ENCODE peak calls at places on chromosomes 11 and 22, in ten cellular contexts. K is neuronal stem cell, C is right lobe of liver, D is OCI-LY7, F is mesendoderm, P is GM23338, E is fibroblast of lung, Q is cardiac muscle cell, A is body of pancreas, Z is tibial nerve. O is an unnamed sample. For H3K4me1, the result is how much of the 10 kb centered on the place peaks cover.

GRCh38 chr11:69981119-69981770 is 96.9 kb upstream of the ANO1 start:
- DNase-seq in K (no peak), C (no peak), D (no peak), F (no peak), P (no peak), E (no peak), Q (no peak), A (no peak), Z (no peak), O (no peak)

GRCh38 chr11:63944987-63945386 is 6.2 kb downstream of the NAA40 start:
- DNase-seq in K (no peak), C (peak), D (no peak), F (no peak), P (no peak), E (no peak), Q (no peak), A (peak), Z (no peak), O (no peak)

GRCh38 chr11:27218498-27219038 is 144.4 kb downstream of the CCDC34 start:
- DNase-seq in K (no peak), C (no peak), D (no peak), F (peak), P (no peak), E (peak), Q (peak), A (no peak), Z (no peak), O (no peak)

GRCh38 chr11:107078375-107078774 is 60.1 kb upstream of the GUCY1A2 start:
- DNase-seq in K (no peak), C (no peak), D (no peak), F (no peak), P (no peak), E (no peak), Q (no peak), A (no peak), Z (no peak), O (no peak)

GRCh38 chr22:48536691-48537591 is 1290.7 kb downstream of the BRD1 start:
- DNase-seq in K (no peak), C (no peak), D (no peak), F (no peak), P (no peak), E (no peak), Q (no peak), A (peak), Z (peak), O (no peak)

GRCh38 chr11:8149726-8150125 is 19.1 kb downstream of the RIC3 start:
- DNase-seq in K (no peak), C (no peak), D (no peak), F (no peak), P (no peak), E (no peak), Q (no peak), A (no peak), Z (no peak), O (no peak)

GRCh38 chr11:35077709-35078695 is 61.0 kb upstream of the CD44 start:
- DNase-seq in K (no peak), C (no peak), D (peak), F (no peak), P (no peak), E (no peak), Q (no peak), A (no peak), Z (no peak), O (peak)

GRCh38 chr11:17735823-17736772 is 1.5 kb downstream of the KCNC1 start:
- DNase-seq in K (peak), C (no peak), D (no peak), F (no peak), P (peak), E (no peak), Q (no peak), A (no peak), Z (no peak), O (no peak)

GRCh38 chr22:38230108-38230825 is 28.5 kb downstream of the MAFF start:
- DNase-seq in K (no peak), C (peak), D (peak), F (peak), P (peak), E (peak), Q (peak), A (peak), Z (no peak), O (peak)

GRCh38 chr11:59801160-59801706 is 9.3 kb downstream of the MRPL16 start:
- DNase-seq in K (no peak), C (no peak), D (no peak), F (no peak), P (no peak), E (no peak), Q (no peak), A (no peak), Z (no peak), O (no peak)

GRCh38 chr11:95157824-95158223 is 68.2 kb downstream of the ENDOD1 start:
- DNase-seq in K (no peak), C (no peak), D (no peak), F (no peak), P (no peak), E (no peak), Q (no peak), A (no peak), Z (no peak), O (no peak)

GRCh38 chr11:121063728-121064127 is 37.3 kb upstream of the TECTA start:
- DNase-seq in K (no peak), C (no peak), D (peak), F (peak), P (peak), E (peak), Q (no peak), A (no peak), Z (no peak), O (no peak)

GRCh38 chr22:26770624-26771023 is 113.2 kb downstream of the MIAT start:
- DNase-seq in K (no peak), C (no peak), D (no peak), F (no peak), P (no peak), E (peak), Q (peak), A (no peak), Z (no peak), O (no peak)

GRCh38 chr22:18152519-18152918 is 2.5 kb downstream of the USP18 start:
- DNase-seq in K (no peak), C (no peak), D (no peak), F (no peak), P (no peak), E (no peak), Q (no peak), A (no peak), Z (no peak), O (peak)

GRCh38 chr11:92300871-92301270 is 76.3 kb downstream of the FAT3 start:
- DNase-seq in K (no peak), C (no peak), D (no peak), F (no peak), P (no peak), E (no peak), Q (no peak), A (no peak), Z (no peak), O (no peak)

GRCh38 chr22:49925525-49926128 is 7.2 kb downstream of the CRELD2 start:
- DNase-seq in K (no peak), C (peak), D (peak), F (no peak), P (no peak), E (no peak), Q (no peak), A (no peak), Z (no peak), O (peak)

GRCh38 chr11:102279641-102280170 is 37.6 kb upstream of the BIRC3 start:
- DNase-seq in K (no peak), C (no peak), D (no peak), F (no peak), P (peak), E (peak), Q (peak), A (no peak), Z (no peak), O (no peak)

GRCh38 chr22:23137905-23138520 is 3.8 kb downstream of the RSPH14 start:
- DNase-seq in K (no peak), C (no peak), D (peak), F (peak), P (no peak), E (no peak), Q (peak), A (no peak), Z (no peak), O (peak)

GRCh38 chr22:23140385-23140784 is 1.4 kb downstream of the RSPH14 start:
- DNase-seq in K (no peak), C (no peak), D (no peak), F (no peak), P (no peak), E (no peak), Q (no peak), A (no peak), Z (no peak), O (no peak)

GRCh38 chr22:23142546-23143105 is 836 bp upstream of the RSPH14 start:
- DNase-seq in K (no peak), C (no peak), D (no peak), F (no peak), P (no peak), E (no peak), Q (no peak), A (no peak), Z (no peak), O (no peak)

GRCh38 chr22:23137468-23137867 is 4.3 kb downstream of the RSPH14 start:
- DNase-seq in K (no peak), C (no peak), D (peak), F (no peak), P (no peak), E (no peak), Q (no peak), A (no peak), Z (no peak), O (no peak)

GRCh38 chr22:23138584-23139469 is 3.0 kb downstream of the RSPH14 start:
- DNase-seq in K (no peak), C (no peak), D (no peak), F (no peak), P (no peak), E (no peak), Q (no peak), A (no peak), Z (no peak), O (no peak)
- H3K4me1 ChIP-seq in K (under half), C (under half), D (half or more), F (under half), P (under half), E (under half), Q (under half), A (under half), Z (under half), O (half or more)

GRCh38 chr11:46390331-46391171 is 1.0 kb downstream of the CHRM4 start:
- DNase-seq in K (no peak), C (no peak), D (no peak), F (no peak), P (peak), E (no peak), Q (no peak), A (no peak), Z (no peak), O (no peak)

GRCh38 chr11:46391186-46391577 is 394 bp downstream of the CHRM4 start:
- DNase-seq in K (no peak), C (no peak), D (no peak), F (no peak), P (no peak), E (no peak), Q (no peak), A (no peak), Z (no peak), O (no peak)

GRCh38 chr11:46392421-46393230 is 1.1 kb upstream of the CHRM4 start:
- DNase-seq in K (peak), C (peak), D (peak), F (peak), P (peak), E (peak), Q (peak), A (peak), Z (peak), O (peak)

GRCh38 chr11:46393231-46393616 is 1.6 kb upstream of the CHRM4 start:
- DNase-seq in K (no peak), C (no peak), D (no peak), F (no peak), P (no peak), E (no peak), Q (no peak), A (no peak), Z (no peak), O (no peak)

DNA sequence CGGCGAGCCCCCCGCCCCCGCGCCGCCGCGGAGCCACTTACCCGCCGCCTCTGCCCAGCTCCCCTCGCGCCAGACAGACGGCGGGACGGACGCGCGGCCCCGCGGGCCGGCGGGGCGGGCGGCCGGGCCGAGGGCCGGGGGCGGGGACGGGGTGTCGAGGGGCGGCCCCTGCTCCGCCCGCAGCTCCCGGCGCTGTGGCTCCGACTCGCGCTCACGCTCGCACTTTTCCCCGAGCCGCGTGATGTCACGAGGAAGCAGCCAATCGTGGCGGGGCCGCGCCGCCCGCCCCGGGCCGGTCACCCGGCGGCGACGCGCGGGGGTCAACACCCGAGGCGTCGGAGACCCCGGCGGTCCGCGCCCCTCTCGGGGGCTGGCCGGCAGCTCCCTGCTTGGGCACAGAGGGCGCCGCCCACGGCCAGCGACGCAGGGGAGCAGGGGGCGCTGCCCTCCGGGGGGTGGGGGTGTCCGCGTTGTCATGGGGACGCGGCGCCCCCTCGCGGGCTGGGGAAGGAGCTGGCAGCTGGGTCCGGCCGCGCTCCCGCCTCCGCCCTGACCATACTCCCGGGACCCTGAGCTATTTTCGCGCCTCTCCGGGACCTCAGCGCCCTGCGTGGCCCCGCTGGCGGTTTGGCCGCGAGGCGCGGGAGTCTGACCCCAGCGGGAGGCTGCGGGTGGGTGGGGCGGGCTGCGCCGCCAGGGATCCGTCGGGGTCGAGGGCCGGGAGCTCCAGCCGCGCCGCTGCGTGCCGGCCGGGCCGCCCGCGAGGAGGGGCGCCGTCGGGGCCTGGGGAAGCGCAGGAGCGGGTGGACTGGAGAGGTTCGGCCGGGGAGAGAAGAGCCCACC is at the start of gene CHRM4:
- DNase-seq in K (no peak), C (no peak), D (no peak), F (peak), P (peak), E (peak), Q (peak), A (no peak), Z (no peak), O (no peak)
- H3K4me3 ChIP-seq in K (peak), C (peak), D (no peak), F (no peak), P (peak), E (peak), Q (peak), A (no peak), Z (no peak), O (no peak)

DNA sequence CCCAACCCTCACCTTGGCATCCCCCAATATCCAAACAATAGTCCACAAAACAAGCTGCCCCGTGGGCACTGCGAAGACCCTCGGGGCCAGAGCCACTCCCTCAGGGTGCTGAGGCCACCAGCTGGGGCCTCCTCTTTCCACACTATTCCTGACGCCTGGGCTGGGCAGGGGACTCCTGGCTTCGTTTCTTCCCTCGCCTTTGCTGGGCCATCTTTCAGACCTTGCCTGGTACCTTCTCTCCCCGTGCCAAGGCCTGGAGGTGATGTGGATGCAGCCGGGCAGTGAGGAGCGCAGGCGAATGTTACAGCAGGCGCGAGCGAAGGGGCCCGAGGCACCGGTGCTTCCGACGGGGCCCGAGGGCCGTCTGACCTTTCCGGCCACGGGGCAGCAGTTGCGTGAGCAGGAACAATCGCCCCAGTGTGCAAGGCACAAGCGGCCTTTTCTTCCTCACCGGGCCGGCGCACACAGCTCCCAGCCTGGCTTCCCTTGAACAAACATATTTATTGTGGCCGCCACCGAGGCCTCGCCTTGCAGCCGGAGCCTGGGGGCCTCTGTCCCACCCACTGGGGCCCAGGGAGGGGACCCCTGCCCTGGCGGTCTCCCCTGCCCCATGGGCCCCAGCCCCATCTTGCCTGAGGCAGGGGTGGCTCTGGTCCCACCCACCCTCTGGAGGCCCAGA is 32.6 kb upstream of the KCNQ1OT1 start:
- DNase-seq in K (no peak), C (no peak), D (no peak), F (no peak), P (no peak), E (no peak), Q (no peak), A (no peak), Z (no peak), O (no peak)
- H3K4me1 ChIP-seq in K (under half), C (under half), D (under half), F (under half), P (under half), E (under half), Q (under half), A (under half), Z (half or more), O (under half)

DNA sequence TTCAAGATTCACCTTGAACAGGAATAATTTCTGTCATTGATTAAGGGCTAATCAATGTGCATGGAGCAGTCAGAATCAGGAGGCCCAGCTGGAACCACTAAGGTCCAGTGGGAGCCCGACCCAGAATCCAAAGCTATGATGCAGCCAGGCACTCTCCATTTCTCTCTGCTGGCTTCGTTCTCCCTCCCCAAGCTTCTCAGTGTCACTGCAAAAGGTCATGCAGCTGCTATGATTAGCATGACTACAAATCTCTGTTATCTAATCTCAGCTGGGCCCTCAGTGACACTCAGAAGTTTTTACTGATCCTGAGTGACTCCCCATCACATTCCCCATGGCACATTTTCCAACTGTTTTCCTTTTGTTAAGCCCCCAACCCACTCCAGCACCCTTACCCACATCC is 31.1 kb upstream of the PRSS23 start:
- DNase-seq in K (no peak), C (no peak), D (no peak), F (peak), P (no peak), E (no peak), Q (no peak), A (no peak), Z (no peak), O (no peak)
- H3K4me3 ChIP-seq in K (no peak), C (no peak), D (no peak), F (no peak), P (no peak), E (no peak), Q (no peak), A (no peak), Z (no peak), O (no peak)

GRCh38 chr11:10650166-10650565 is 43.4 kb downstream of the IRAG1 start:
- DNase-seq in K (no peak), C (no peak), D (no peak), F (no peak), P (no peak), E (no peak), Q (no peak), A (no peak), Z (no peak), O (no peak)

GRCh38 chr11:10653242-10653641 is 40.3 kb downstream of the IRAG1 start:
- DNase-seq in K (no peak), C (no peak), D (no peak), F (no peak), P (no peak), E (no peak), Q (no peak), A (no peak), Z (no peak), O (no peak)

GRCh38 chr11:10650630-10651029 is 42.9 kb downstream of the IRAG1 start:
- DNase-seq in K (no peak), C (no peak), D (no peak), F (peak), P (no peak), E (no peak), Q (no peak), A (no peak), Z (no peak), O (no peak)

GRCh38 chr11:10654211-10655150 is 39.1 kb downstream of the IRAG1 start:
- DNase-seq in K (peak), C (no peak), D (peak), F (peak), P (peak), E (peak), Q (peak), A (no peak), Z (no peak), O (no peak)

GRCh38 chr11:10651579-10652361 is 41.8 kb downstream of the IRAG1 start:
- DNase-seq in K (no peak), C (no peak), D (no peak), F (no peak), P (no peak), E (no peak), Q (no peak), A (no peak), Z (no peak), O (no peak)
- H3K4me1 ChIP-seq in K (under half), C (under half), D (under half), F (under half), P (under half), E (under half), Q (under half), A (under half), Z (half or more), O (under half)